ENCODE peak calls at places on chromosomes 3 and 15, in six cellular contexts. One of them, this sample, is unnamed.
A peak's percentile ranks its signal among the peaks of the same experiment; 100 is the strongest.

GRCh38 chr3:18556001-18556408 is 130.9 kb upstream of the SATB1 start:
- DNase-seq in tibial artery: no peak
- DNase-seq in transverse colon: no peak
- DNase-seq in pancreas: no peak
- DNase-seq in Panc1: no peak
- DNase-seq in cardiac fibroblast: no peak
- DNase-seq in this sample: no peak

GRCh38 chr3:195909645-195910498 is 1.5 kb upstream of the TNK2 start:
- DNase-seq in tibial artery: peak; percentile 94
- DNase-seq in transverse colon: peak; percentile 92
- DNase-seq in pancreas: peak; percentile 91
- DNase-seq in Panc1: no peak
- DNase-seq in cardiac fibroblast: peak; percentile 83
- DNase-seq in this sample: no peak

GRCh38 chr3:112670824-112671223 is 29.9 kb upstream of the CCDC80 start:
- DNase-seq in tibial artery: no peak
- DNase-seq in transverse colon: no peak
- DNase-seq in pancreas: no peak
- DNase-seq in Panc1: no peak
- DNase-seq in cardiac fibroblast: no peak
- DNase-seq in this sample: no peak

GRCh38 chr3:57735405-57735804 is 20.7 kb upstream of the SLMAP start:
- DNase-seq in tibial artery: no peak
- DNase-seq in transverse colon: no peak
- DNase-seq in pancreas: no peak
- DNase-seq in Panc1: no peak
- DNase-seq in cardiac fibroblast: no peak
- DNase-seq in this sample: no peak

GRCh38 chr3:182740710-182741109 is 52.6 kb upstream of the ATP11B start:
- DNase-seq in tibial artery: no peak
- DNase-seq in transverse colon: peak; percentile 64
- DNase-seq in pancreas: no peak
- DNase-seq in Panc1: no peak
- DNase-seq in cardiac fibroblast: no peak
- DNase-seq in this sample: no peak

GRCh38 chr15:91077029-91077428 is 23.0 kb upstream of the SV2B start:
- DNase-seq in tibial artery: no peak
- DNase-seq in transverse colon: no peak
- DNase-seq in pancreas: no peak
- DNase-seq in Panc1: no peak
- DNase-seq in cardiac fibroblast: no peak
- DNase-seq in this sample: no peak

GRCh38 chr3:125189378-125190165 is 23.0 kb downstream of the SLC12A8 start:
- DNase-seq in tibial artery: no peak
- DNase-seq in transverse colon: no peak
- DNase-seq in pancreas: no peak
- DNase-seq in Panc1: no peak
- DNase-seq in cardiac fibroblast: no peak
- DNase-seq in this sample: no peak

GRCh38 chr15:40785814-40786213 is 16.0 kb downstream of the C15orf62 start:
- DNase-seq in tibial artery: no peak
- DNase-seq in transverse colon: no peak
- DNase-seq in pancreas: no peak
- DNase-seq in Panc1: no peak
- DNase-seq in cardiac fibroblast: no peak
- DNase-seq in this sample: no peak

GRCh38 chr3:192187485-192188051 is 539.8 kb downstream of the FGF12 start:
- DNase-seq in tibial artery: no peak
- DNase-seq in transverse colon: no peak
- DNase-seq in pancreas: no peak
- DNase-seq in Panc1: no peak
- DNase-seq in cardiac fibroblast: no peak
- DNase-seq in this sample: no peak

GRCh38 chr3:67819447-67819846 is 165.0 kb upstream of the SUCLG2 start:
- DNase-seq in tibial artery: no peak
- DNase-seq in transverse colon: no peak
- DNase-seq in pancreas: no peak
- DNase-seq in Panc1: no peak
- DNase-seq in cardiac fibroblast: no peak
- DNase-seq in this sample: no peak
- TF ChIP-seq CTCF in tibial artery: peak; percentile 30
- TF ChIP-seq CTCF in transverse colon: peak; percentile 21
- TF ChIP-seq CTCF in pancreas: no peak
- TF ChIP-seq CTCF in Panc1: peak; percentile 31
- TF ChIP-seq CTCF in cardiac fibroblast: peak; percentile 14
- TF ChIP-seq CTCF in this sample: peak; percentile 34

GRCh38 chr3:172836390-172836997 is 86.0 kb downstream of the ECT2 start:
- DNase-seq in tibial artery: no peak
- DNase-seq in transverse colon: peak; percentile 20
- DNase-seq in pancreas: no peak
- DNase-seq in Panc1: peak; percentile 32
- DNase-seq in cardiac fibroblast: peak; percentile 78
- DNase-seq in this sample: peak; percentile 8
- H3K4me3 ChIP-seq in tibial artery: no peak overlapping the region
- H3K4me3 ChIP-seq in transverse colon: no peak overlapping the region
- H3K4me3 ChIP-seq in pancreas: no peak overlapping the region
- H3K4me3 ChIP-seq in Panc1: no peak overlapping the region
- H3K4me3 ChIP-seq in cardiac fibroblast: no peak overlapping the region
- H3K4me3 ChIP-seq in this sample: no peak overlapping the region

DNA sequence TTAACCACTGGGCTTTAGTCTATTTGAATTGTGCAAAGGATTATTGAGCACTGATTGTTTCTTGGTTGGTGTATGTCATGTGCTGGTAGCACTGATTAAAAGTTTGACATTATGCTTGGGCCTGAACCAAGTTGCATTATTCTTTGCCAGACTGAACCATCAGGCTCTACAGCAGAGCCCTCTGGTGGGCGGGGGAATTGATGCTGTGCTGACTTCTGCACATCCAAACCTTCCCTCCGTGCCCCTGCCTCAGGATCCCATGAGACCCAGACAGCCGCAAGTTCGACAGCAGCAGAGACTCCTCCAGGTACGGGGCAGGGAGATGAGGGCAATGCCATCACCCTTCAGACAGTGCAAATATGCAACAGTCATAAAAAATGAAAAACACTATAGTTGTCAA is 28.4 kb upstream of the P2RY12 start:
- DNase-seq in tibial artery: no peak
- DNase-seq in transverse colon: no peak
- DNase-seq in pancreas: no peak
- DNase-seq in Panc1: no peak
- DNase-seq in cardiac fibroblast: no peak
- DNase-seq in this sample: no peak
- TF ChIP-seq CTCF in tibial artery: no peak
- TF ChIP-seq CTCF in transverse colon: no peak
- TF ChIP-seq CTCF in pancreas: no peak
- TF ChIP-seq CTCF in Panc1: peak; percentile 15
- TF ChIP-seq CTCF in cardiac fibroblast: no peak
- TF ChIP-seq CTCF in this sample: no peak

GRCh38 chr3:173410836-173411235 is 13.3 kb downstream of the NLGN1 start:
- DNase-seq in tibial artery: no peak
- DNase-seq in transverse colon: no peak
- DNase-seq in pancreas: no peak
- DNase-seq in Panc1: no peak
- DNase-seq in cardiac fibroblast: no peak
- DNase-seq in this sample: no peak

DNA sequence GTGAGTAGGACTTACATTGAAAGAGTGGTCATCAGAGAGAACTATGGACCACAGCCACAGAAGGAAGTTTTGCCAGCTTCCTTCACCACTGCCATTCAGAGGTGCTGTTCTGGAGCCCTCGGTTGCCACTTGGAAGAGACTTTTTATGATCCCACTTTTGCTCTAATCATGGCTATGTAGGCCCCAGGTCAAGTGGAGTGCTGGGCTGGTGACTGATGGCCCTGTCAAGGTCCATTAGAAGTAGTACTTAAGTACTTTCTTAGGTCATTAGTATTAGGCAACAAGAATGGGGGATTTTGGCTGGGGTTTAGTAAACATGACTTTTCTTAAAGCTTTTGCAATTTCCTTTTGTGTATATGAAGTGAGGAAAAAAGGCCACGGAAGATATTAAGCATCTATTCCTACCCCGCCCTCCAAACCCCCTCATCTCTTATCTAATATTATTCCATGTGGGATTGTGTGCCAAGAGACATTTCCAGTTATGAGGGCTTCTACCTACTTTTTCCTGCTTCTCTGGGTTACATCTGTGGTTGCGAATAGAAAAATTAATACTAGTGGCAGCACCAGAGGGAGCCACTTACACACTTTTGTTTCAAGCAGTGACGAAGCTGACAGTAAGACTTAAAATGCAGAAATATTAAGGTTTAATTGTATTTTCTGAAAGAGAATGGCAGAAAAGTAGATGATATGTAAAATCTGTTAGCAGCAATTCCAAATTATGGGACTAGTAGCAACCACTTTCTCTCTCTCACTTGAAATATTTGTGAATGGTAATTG is 13.9 kb downstream of the NLGN1 start:
- DNase-seq in tibial artery: no peak
- DNase-seq in transverse colon: no peak
- DNase-seq in pancreas: no peak
- DNase-seq in Panc1: no peak
- DNase-seq in cardiac fibroblast: peak; percentile 66
- DNase-seq in this sample: no peak
- H3K4me3 ChIP-seq in tibial artery: peak overlapping the region; percentile 7
- H3K4me3 ChIP-seq in transverse colon: no peak overlapping the region
- H3K4me3 ChIP-seq in pancreas: no peak overlapping the region
- H3K4me3 ChIP-seq in Panc1: no peak overlapping the region
- H3K4me3 ChIP-seq in cardiac fibroblast: no peak overlapping the region
- H3K4me3 ChIP-seq in this sample: no peak overlapping the region

GRCh38 chr3:122101646-122102045 is 46.5 kb downstream of the CD86 start:
- DNase-seq in tibial artery: no peak
- DNase-seq in transverse colon: no peak
- DNase-seq in pancreas: no peak
- DNase-seq in Panc1: peak; percentile 36
- DNase-seq in cardiac fibroblast: peak; percentile 42
- DNase-seq in this sample: peak; percentile 55
- TF ChIP-seq CTCF in tibial artery: peak; percentile 10
- TF ChIP-seq CTCF in transverse colon: peak; percentile 46
- TF ChIP-seq CTCF in pancreas: peak; percentile 21
- TF ChIP-seq CTCF in Panc1: peak; percentile 53
- TF ChIP-seq CTCF in cardiac fibroblast: peak; percentile 34
- TF ChIP-seq CTCF in this sample: peak; percentile 75

DNA sequence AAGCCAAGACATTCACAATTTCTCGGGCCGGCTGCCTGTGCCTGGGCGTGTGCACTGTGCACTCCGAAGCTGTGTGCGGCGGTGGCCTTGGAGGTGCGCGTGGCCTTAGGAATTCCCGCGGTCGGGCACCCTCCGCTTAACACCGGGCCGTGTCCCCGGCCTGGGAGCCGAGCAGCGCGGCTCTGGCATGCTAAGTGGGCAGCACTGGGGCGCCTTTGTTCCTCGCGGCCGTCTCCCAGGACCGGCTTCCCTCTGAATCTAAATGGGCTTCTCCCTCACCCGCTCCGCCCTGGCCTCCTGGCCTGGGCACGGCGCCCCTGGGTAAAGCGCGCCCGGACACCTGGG is 498 bp upstream of the ARNT2 start:
- DNase-seq in tibial artery: no peak
- DNase-seq in transverse colon: no peak
- DNase-seq in pancreas: peak; percentile 34
- DNase-seq in Panc1: no peak
- DNase-seq in cardiac fibroblast: no peak
- DNase-seq in this sample: no peak
- H3K4me3 ChIP-seq in tibial artery: peak overlapping the region; percentile 62
- H3K4me3 ChIP-seq in transverse colon: peak overlapping the region; percentile 50
- H3K4me3 ChIP-seq in pancreas: peak overlapping the region; percentile 48
- H3K4me3 ChIP-seq in Panc1: peak overlapping the region; percentile 48
- H3K4me3 ChIP-seq in cardiac fibroblast: no peak overlapping the region
- H3K4me3 ChIP-seq in this sample: no peak overlapping the region

DNA sequence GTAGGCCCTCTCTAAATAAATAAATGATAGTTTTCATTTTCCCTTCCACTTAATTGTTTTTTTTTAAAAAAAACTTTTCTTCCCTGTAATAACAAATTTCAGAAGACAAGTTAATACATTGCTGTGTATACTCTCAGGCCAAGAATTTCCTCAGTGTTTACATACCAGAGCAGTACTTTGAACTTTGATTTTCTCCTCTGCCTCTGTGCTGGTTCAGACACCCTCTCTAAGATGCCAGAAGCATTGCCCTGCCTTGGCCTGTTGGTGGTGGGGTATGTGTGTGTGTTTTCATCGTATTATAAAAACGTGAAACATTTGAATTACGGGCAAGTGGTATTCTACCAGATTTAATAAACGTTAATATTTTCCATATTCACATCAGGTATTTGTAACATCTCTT is 70.1 kb downstream of the SMAD3 start:
- DNase-seq in tibial artery: peak; percentile 27
- DNase-seq in transverse colon: no peak
- DNase-seq in pancreas: no peak
- DNase-seq in Panc1: no peak
- DNase-seq in cardiac fibroblast: peak; percentile 56
- DNase-seq in this sample: no peak
- TF ChIP-seq CTCF in tibial artery: no peak
- TF ChIP-seq CTCF in transverse colon: peak; percentile 19
- TF ChIP-seq CTCF in pancreas: no peak
- TF ChIP-seq CTCF in Panc1: no peak
- TF ChIP-seq CTCF in cardiac fibroblast: no peak
- TF ChIP-seq CTCF in this sample: no peak

GRCh38 chr3:89104499-89104898 is 2.9 kb upstream of the EPHA3 start:
- DNase-seq in tibial artery: no peak
- DNase-seq in transverse colon: no peak
- DNase-seq in pancreas: no peak
- DNase-seq in Panc1: no peak
- DNase-seq in cardiac fibroblast: no peak
- DNase-seq in this sample: no peak
- H3K4me3 ChIP-seq in tibial artery: no peak overlapping the region
- H3K4me3 ChIP-seq in transverse colon: no peak overlapping the region
- H3K4me3 ChIP-seq in pancreas: no peak overlapping the region
- H3K4me3 ChIP-seq in Panc1: no peak overlapping the region
- H3K4me3 ChIP-seq in cardiac fibroblast: no peak overlapping the region
- H3K4me3 ChIP-seq in this sample: no peak overlapping the region

This sample was measured in LNCaP clone FGC.